ENCODE peak calls at places on chromosome 1, in ten cellular contexts. V is A549, S is tibial nerve, G is stomach, X is suprapubic skin, M is K562, O is H1, Q is sigmoid colon, R is HepG2, P is SK-N-SH. K is an unnamed sample.

GRCh38 chr1:151158751-151159251 is 2.4 kb downstream of the TNFAIP8L2 start:
- DNase-seq in V (no peak), S (no peak), G (no peak), X (no peak), M (no peak), O (no peak), Q (no peak), R (no peak), P (no peak), K (no peak)

GRCh38 chr1:199399996-199400714 is 627.4 kb upstream of the NR5A2 start:
- DNase-seq in V (no peak), S (no peak), G (no peak), X (no peak), M (no peak), O (no peak), Q (no peak), R (no peak), P (no peak), K (no peak)

GRCh38 chr1:234106032-234106431 is 201.6 kb downstream of the SLC35F3 start:
- DNase-seq in V (no peak), S (no peak), G (no peak), X (no peak), M (no peak), O (no peak), Q (no peak), R (no peak), P (no peak), K (no peak)

GRCh38 chr1:213568929-213569815 is 418.6 kb upstream of the PROX1 start:
- DNase-seq in V (no peak), S (no peak), G (no peak), X (no peak), M (no peak), O (no peak), Q (no peak), R (peak), P (no peak), K (peak)

GRCh38 chr1:44367932-44368331 is 12.9 kb upstream of the ERI3 start:
- DNase-seq in V (no peak), S (no peak), G (no peak), X (no peak), M (no peak), O (no peak), Q (no peak), R (no peak), P (no peak), K (no peak)

GRCh38 chr1:68232354-68233148 is at the start of gene WLS:
- DNase-seq in V (peak), S (peak), G (peak), X (peak), M (no peak), O (peak), Q (peak), R (no peak), P (peak), K (peak)

GRCh38 chr1:219189021-219189824 is 15.5 kb downstream of the LYPLAL1 start:
- DNase-seq in V (no peak), S (no peak), G (no peak), X (no peak), M (peak), O (no peak), Q (no peak), R (no peak), P (no peak), K (no peak)

GRCh38 chr1:237814319-237814924 is 76.3 kb downstream of the ZP4 start:
- DNase-seq in V (no peak), S (no peak), G (no peak), X (no peak), M (no peak), O (no peak), Q (no peak), R (peak), P (peak), K (no peak)

GRCh38 chr1:9311029-9311428 is 18.3 kb downstream of the SPSB1 start:
- DNase-seq in V (no peak), S (no peak), G (no peak), X (no peak), M (no peak), O (no peak), Q (no peak), R (no peak), P (no peak), K (no peak)

GRCh38 chr1:22512873-22513272 is 50.4 kb upstream of the EPHA8 start:
- DNase-seq in V (no peak), S (no peak), G (no peak), X (no peak), M (no peak), O (no peak), Q (no peak), R (no peak), P (no peak), K (no peak)

GRCh38 chr1:163303561-163303960 is 18.2 kb upstream of the NUF2 start:
- DNase-seq in V (no peak), S (no peak), G (no peak), X (no peak), M (no peak), O (no peak), Q (no peak), R (no peak), P (no peak), K (no peak)

GRCh38 chr1:109299087-109299983 is 7.5 kb downstream of the MYBPHL start:
- DNase-seq in V (no peak), S (peak), G (no peak), X (no peak), M (no peak), O (no peak), Q (peak), R (peak), P (peak), K (no peak)

GRCh38 chr1:9595156-9595967 is 6.7 kb downstream of the TMEM201 start:
- DNase-seq in V (no peak), S (no peak), G (no peak), X (no peak), M (no peak), O (no peak), Q (no peak), R (no peak), P (peak), K (no peak)

GRCh38 chr1:173190101-173190895 is 16.8 kb downstream of the TNFSF4 start:
- DNase-seq in V (peak), S (peak), G (peak), X (peak), M (no peak), O (no peak), Q (peak), R (peak), P (no peak), K (no peak)

GRCh38 chr1:45769261-45769932 is 18.9 kb upstream of the IPP start:
- DNase-seq in V (no peak), S (no peak), G (no peak), X (no peak), M (peak), O (no peak), Q (no peak), R (no peak), P (no peak), K (no peak)

GRCh38 chr1:81410351-81410750 is 390.4 kb upstream of the ADGRL2 start:
- DNase-seq in V (no peak), S (no peak), G (no peak), X (no peak), M (no peak), O (no peak), Q (no peak), R (no peak), P (no peak), K (no peak)

GRCh38 chr1:80450711-80451110 is 1350.0 kb upstream of the ADGRL2 start:
- DNase-seq in V (no peak), S (no peak), G (no peak), X (no peak), M (no peak), O (no peak), Q (no peak), R (no peak), P (no peak), K (no peak)

GRCh38 chr1:246018146-246018545 is 488.9 kb downstream of the SMYD3 start:
- DNase-seq in V (no peak), S (no peak), G (no peak), X (no peak), M (no peak), O (no peak), Q (no peak), R (no peak), P (no peak), K (no peak)

GRCh38 chr1:24186031-24186710 is 918 bp downstream of the IFNLR1 start:
- DNase-seq in V (no peak), S (no peak), G (no peak), X (peak), M (no peak), O (no peak), Q (no peak), R (no peak), P (no peak), K (no peak)

GRCh38 chr1:156859523-156860112 is 701 bp upstream of the INSRR start:
- DNase-seq in V (no peak), S (peak), G (peak), X (no peak), M (no peak), O (peak), Q (no peak), R (no peak), P (peak), K (no peak)

GRCh38 chr1:12616709-12617373 is 1.2 kb downstream of the DHRS3 start:
- DNase-seq in V (no peak), S (no peak), G (no peak), X (no peak), M (no peak), O (no peak), Q (peak), R (no peak), P (peak), K (no peak)

GRCh38 chr1:185311589-185312225 is 5.3 kb downstream of the IVNS1ABP start:
- DNase-seq in V (no peak), S (no peak), G (no peak), X (no peak), M (no peak), O (no peak), Q (no peak), R (peak), P (no peak), K (no peak)

GRCh38 chr1:237467320-237467719 is 423.4 kb downstream of the ZP4 start:
- DNase-seq in V (no peak), S (no peak), G (no peak), X (no peak), M (no peak), O (no peak), Q (no peak), R (no peak), P (no peak), K (no peak)

GRCh38 chr1:72111662-72112061 is 170.7 kb downstream of the NEGR1 start:
- DNase-seq in V (no peak), S (no peak), G (no peak), X (no peak), M (no peak), O (no peak), Q (no peak), R (no peak), P (no peak), K (no peak)

GRCh38 chr1:204826970-204827369 is 43.7 kb upstream of the NFASC start:
- DNase-seq in V (peak), S (no peak), G (no peak), X (no peak), M (peak), O (peak), Q (no peak), R (peak), P (no peak), K (no peak)

GRCh38 chr1:162003825-162004205 is 19.9 kb downstream of the OLFML2B start:
- DNase-seq in V (no peak), S (peak), G (no peak), X (no peak), M (no peak), O (no peak), Q (no peak), R (no peak), P (no peak), K (no peak)

GRCh38 chr1:76511226-76511625 is 356.1 kb upstream of the ST6GALNAC5 start:
- DNase-seq in V (no peak), S (no peak), G (no peak), X (no peak), M (no peak), O (peak), Q (no peak), R (no peak), P (no peak), K (no peak)

GRCh38 chr1:104182251-104182650 is 432.6 kb downstream of the AMY1C start:
- DNase-seq in V (no peak), S (no peak), G (no peak), X (no peak), M (no peak), O (no peak), Q (no peak), R (no peak), P (no peak), K (no peak)

GRCh38 chr1:9774744-9775679 is 48.8 kb downstream of the CLSTN1 start:
- DNase-seq in V (no peak), S (no peak), G (no peak), X (no peak), M (peak), O (no peak), Q (peak), R (no peak), P (no peak), K (no peak)

GRCh38 chr1:201696217-201696761 is 132.7 kb upstream of the IPO9 start:
- DNase-seq in V (no peak), S (peak), G (peak), X (peak), M (no peak), O (no peak), Q (peak), R (no peak), P (peak), K (peak)

GRCh38 chr1:113812661-113813135 is 422 bp upstream of the RSBN1 start:
- DNase-seq in V (no peak), S (peak), G (no peak), X (no peak), M (peak), O (no peak), Q (no peak), R (no peak), P (peak), K (no peak)

GRCh38 chr1:1293618-1294249 is 13.5 kb downstream of the SCNN1D start:
- DNase-seq in V (no peak), S (no peak), G (no peak), X (no peak), M (peak), O (peak), Q (no peak), R (no peak), P (peak), K (no peak)

GRCh38 chr1:10900265-10900651 is 103.8 kb upstream of the CASZ1 start:
- DNase-seq in V (no peak), S (no peak), G (no peak), X (no peak), M (no peak), O (no peak), Q (no peak), R (no peak), P (no peak), K (no peak)

GRCh38 chr1:8284167-8284566 is 33.7 kb upstream of the SLC45A1 start:
- DNase-seq in V (no peak), S (no peak), G (no peak), X (no peak), M (no peak), O (no peak), Q (no peak), R (no peak), P (no peak), K (no peak)

GRCh38 chr1:170765712-170766330 is 101.9 kb downstream of the PRRX1 start:
- DNase-seq in V (no peak), S (peak), G (no peak), X (no peak), M (no peak), O (no peak), Q (no peak), R (no peak), P (no peak), K (no peak)

GRCh38 chr1:6962956-6963915 is 178.0 kb downstream of the CAMTA1 start:
- DNase-seq in V (peak), S (peak), G (peak), X (peak), M (peak), O (peak), Q (peak), R (no peak), P (peak), K (no peak)

GRCh38 chr1:30789388-30790255 is 32.0 kb upstream of the LAPTM5 start:
- DNase-seq in V (no peak), S (no peak), G (no peak), X (no peak), M (no peak), O (no peak), Q (no peak), R (no peak), P (no peak), K (no peak)
- TF ChIP-seq EP300 in V (no peak), S (no peak), G (no peak), X (no peak), M (no peak), O (no peak), Q (no peak), R (no peak), P (no peak), K (no peak)

GRCh38 chr1:160971618-160972056 is 17.0 kb upstream of the ITLN2 start:
- DNase-seq in V (no peak), S (no peak), G (no peak), X (no peak), M (no peak), O (no peak), Q (no peak), R (no peak), P (no peak), K (no peak)
- TF ChIP-seq EP300 in V (no peak), S (no peak), G (no peak), X (no peak), M (no peak), O (no peak), Q (no peak), R (no peak), P (no peak), K (no peak)

GRCh38 chr1:3989465-3989864 is 89.4 kb upstream of the C1orf174 start:
- DNase-seq in V (no peak), S (no peak), G (no peak), X (no peak), M (no peak), O (no peak), Q (no peak), R (no peak), P (no peak), K (no peak)

GRCh38 chr1:3986686-3987218 is 86.7 kb upstream of the C1orf174 start:
- DNase-seq in V (no peak), S (no peak), G (no peak), X (no peak), M (no peak), O (no peak), Q (no peak), R (no peak), P (no peak), K (no peak)

GRCh38 chr1:3988431-3988830 is 88.4 kb upstream of the C1orf174 start:
- DNase-seq in V (no peak), S (no peak), G (no peak), X (no peak), M (no peak), O (no peak), Q (no peak), R (no peak), P (no peak), K (no peak)

GRCh38 chr1:3984586-3984985 is 84.5 kb upstream of the C1orf174 start:
- DNase-seq in V (no peak), S (no peak), G (no peak), X (no peak), M (no peak), O (no peak), Q (no peak), R (no peak), P (no peak), K (no peak)

GRCh38 chr1:3987669-3988235 is 87.7 kb upstream of the C1orf174 start:
- DNase-seq in V (no peak), S (no peak), G (no peak), X (no peak), M (no peak), O (no peak), Q (no peak), R (no peak), P (no peak), K (no peak)
- TF ChIP-seq EP300 in V (no peak), S (no peak), G (no peak), X (no peak), M (no peak), O (no peak), Q (no peak), R (no peak), P (no peak), K (no peak)

GRCh38 chr1:242690849-242691602 is 166.5 kb upstream of the PLD5 start:
- DNase-seq in V (no peak), S (no peak), G (no peak), X (no peak), M (no peak), O (no peak), Q (no peak), R (no peak), P (no peak), K (no peak)

GRCh38 chr1:242692988-242693387 is 168.5 kb upstream of the PLD5 start:
- DNase-seq in V (no peak), S (no peak), G (no peak), X (no peak), M (no peak), O (no peak), Q (no peak), R (no peak), P (no peak), K (no peak)

GRCh38 chr1:242689378-242689777 is 164.9 kb upstream of the PLD5 start:
- DNase-seq in V (no peak), S (no peak), G (no peak), X (no peak), M (no peak), O (no peak), Q (no peak), R (no peak), P (no peak), K (no peak)

GRCh38 chr1:242691603-242691945 is 167.1 kb upstream of the PLD5 start:
- DNase-seq in V (no peak), S (no peak), G (no peak), X (no peak), M (no peak), O (no peak), Q (no peak), R (no peak), P (no peak), K (no peak)
- TF ChIP-seq EP300 in V (no peak), S (no peak), G (no peak), X (no peak), M (no peak), O (no peak), Q (no peak), R (no peak), P (no peak), K (no peak)

DNA sequence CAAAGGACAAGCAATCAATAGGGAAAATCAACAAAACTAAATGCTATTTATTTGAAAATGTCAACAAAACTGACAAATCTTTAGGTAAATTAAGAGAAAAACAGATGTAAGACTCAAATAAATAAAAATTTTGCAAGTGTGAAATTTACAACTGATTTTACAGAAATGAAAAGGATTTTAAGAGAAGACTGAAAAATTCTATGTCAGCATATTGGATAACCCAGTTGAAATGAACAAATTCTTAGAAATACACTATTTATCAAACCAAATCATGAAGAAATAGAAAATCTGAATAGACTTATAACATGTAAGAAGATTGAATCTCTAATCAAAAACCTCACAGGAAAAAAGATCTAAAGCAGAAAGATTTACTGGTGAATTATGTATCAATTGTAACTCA is 7.6 kb upstream of the SPRR2F start:
- DNase-seq in V (no peak), S (no peak), G (no peak), X (no peak), M (no peak), O (no peak), Q (no peak), R (no peak), P (no peak), K (no peak)
- TF ChIP-seq EP300 in V (no peak), S (no peak), G (no peak), X (no peak), M (no peak), O (no peak), Q (no peak), R (no peak), P (no peak), K (no peak)

DNA sequence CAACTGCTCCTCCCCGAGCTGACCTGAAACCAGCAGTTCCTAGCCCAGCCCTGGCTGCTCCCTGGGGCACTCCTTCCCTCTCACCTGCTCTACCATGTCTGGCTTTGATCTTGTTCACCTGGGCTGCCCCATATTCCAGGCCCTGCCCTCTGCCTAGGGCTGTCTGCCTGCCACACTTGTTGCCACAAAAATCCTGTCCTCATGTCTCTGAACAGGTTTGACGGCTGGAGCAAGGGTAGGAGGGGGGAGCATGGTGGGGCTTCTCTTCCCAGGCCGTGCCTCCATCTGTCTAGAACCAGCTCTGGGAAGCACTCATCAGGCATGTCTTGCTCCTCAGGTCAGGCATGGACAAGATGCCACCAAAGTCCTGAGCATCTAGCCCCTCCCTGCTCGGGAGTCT is 44.3 kb upstream of the WNT2B start:
- DNase-seq in V (no peak), S (no peak), G (no peak), X (peak), M (no peak), O (no peak), Q (no peak), R (no peak), P (no peak), K (no peak)
- TF ChIP-seq EP300 in V (no peak), S (no peak), G (no peak), X (no peak), M (no peak), O (no peak), Q (no peak), R (no peak), P (no peak), K (no peak)

GRCh38 chr1:40868051-40868723 is 6.0 kb upstream of the CITED4 start:
- DNase-seq in V (peak), S (no peak), G (peak), X (no peak), M (peak), O (no peak), Q (no peak), R (peak), P (no peak), K (no peak)
- TF ChIP-seq EP300 in V (no peak), S (no peak), G (no peak), X (no peak), M (peak), O (no peak), Q (no peak), R (no peak), P (no peak), K (no peak)